ENCODE peak calls at places on chromosomes 6 and 20, in eight cellular contexts. Z, V, J, I, B, X, L and H are unnamed samples.

GRCh38 chr6:89707766-89708165 is 69.2 kb upstream of the LYRM2 start:
- DNase-seq in L (no peak), V (no peak), I (no peak), X (no peak), B (no peak), J (no peak), Z (no peak), H (no peak)

GRCh38 chr6:27825025-27825823 is 87.0 kb downstream of the OR2B2 start:
- DNase-seq in Z (no peak), L (no peak), X (peak; percentile 68), I (no peak), B (no peak), J (no peak), V (no peak), H (no peak)

GRCh38 chr20:6635034-6635736 is 132.3 kb upstream of the BMP2 start:
- DNase-seq in V (no peak), X (no peak), I (no peak), L (no peak), J (no peak), B (no peak), Z (no peak), H (no peak)

GRCh38 chr6:64504509-64504908 is 868.9 kb downstream of the PHF3 start:
- DNase-seq in X (no peak), Z (peak; percentile 4), B (no peak), I (no peak), V (no peak), J (no peak), L (no peak), H (no peak)

GRCh38 chr20:53089866-53090265 is 117.7 kb downstream of the TSHZ2 start:
- DNase-seq in Z (no peak), X (no peak), B (no peak), J (no peak), V (no peak), I (no peak), L (no peak), H (no peak)

GRCh38 chr6:139695361-139695760 is 320.9 kb upstream of the CITED2 start:
- DNase-seq in Z (no peak), I (no peak), X (no peak), V (no peak), L (no peak), J (no peak), B (no peak), H (no peak)

GRCh38 chr6:47083586-47084047 is 41.5 kb upstream of the ADGRF1 start:
- DNase-seq in B (no peak), Z (peak; percentile 36), V (peak; percentile 82), I (peak; percentile 27), J (no peak), X (no peak), L (no peak), H (no peak)

GRCh38 chr6:21953831-21954801 is 342.7 kb downstream of the PRL start:
- DNase-seq in I (peak; percentile 5), B (no peak), Z (peak; percentile 93), X (no peak), L (peak; percentile 31), V (peak; percentile 6), J (no peak), H (peak; percentile 46)

GRCh38 chr20:57167971-57168693 is 98.3 kb downstream of the BMP7 start:
- DNase-seq in J (no peak), V (no peak), I (peak; percentile 29), B (no peak), X (no peak), L (no peak), Z (no peak), H (no peak)

GRCh38 chr6:125906158-125906998 is 50.2 kb upstream of the HINT3 start:
- DNase-seq in B (no peak), J (no peak), V (peak; percentile 45), L (peak; percentile 70), I (no peak), Z (peak; percentile 27), X (peak; percentile 19), H (peak; percentile 48)

GRCh38 chr6:45454008-45454911 is 76.5 kb upstream of the SUPT3H start:
- DNase-seq in Z (peak; percentile 78), I (no peak), L (peak; percentile 47), J (no peak), X (no peak), V (no peak), B (no peak), H (no peak)

GRCh38 chr6:78917788-78918187 is 50.4 kb downstream of the IRAK1BP1 start:
- DNase-seq in J (no peak), B (no peak), L (no peak), X (no peak), I (no peak), V (no peak), Z (no peak), H (no peak)

GRCh38 chr6:38933426-38933825 is 115.2 kb upstream of the GLP1R start:
- DNase-seq in L (peak; percentile 39), Z (peak; percentile 4), V (peak; percentile 11), I (no peak), X (no peak), J (no peak), B (no peak), H (peak; percentile 44)

GRCh38 chr6:154471609-154472362 is 38.7 kb downstream of the CNKSR3 start:
- DNase-seq in J (no peak), B (no peak), V (no peak), L (no peak), I (no peak), Z (no peak), X (no peak), H (no peak)

GRCh38 chr20:9302073-9302425 is 212.3 kb upstream of the LAMP5 start:
- DNase-seq in V (no peak), I (no peak), X (no peak), L (no peak), J (no peak), B (no peak), Z (no peak), H (no peak)

GRCh38 chr20:41142914-41143313 is 5.6 kb downstream of the PLCG1 start:
- DNase-seq in B (no peak), J (peak; percentile 59), X (no peak), V (no peak), I (no peak), Z (no peak), L (peak; percentile 55), H (no peak)

GRCh38 chr6:100268326-100268725 is 196.4 kb downstream of the SIM1 start:
- DNase-seq in X (no peak), J (no peak), B (no peak), Z (no peak), I (no peak), L (no peak), V (no peak), H (no peak)

GRCh38 chr20:57429579-57430202 is 38.5 kb downstream of the RBM38 start:
- DNase-seq in J (no peak), V (peak; percentile 54), Z (peak; percentile 63), B (no peak), X (no peak), I (no peak), L (peak; percentile 88), H (no peak)

GRCh38 chr6:5619249-5619648 is 357.9 kb downstream of the FARS2 start:
- DNase-seq in Z (no peak), V (no peak), B (no peak), X (no peak), I (no peak), L (no peak), J (peak; percentile 51), H (no peak)

GRCh38 chr20:35091808-35092523 is 641 bp downstream of the TRPC4AP start:
- DNase-seq in J (no peak), B (peak; percentile 17), V (no peak), X (no peak), L (peak; percentile 33), I (no peak), Z (peak; percentile 16), H (no peak)

GRCh38 chr6:41781302-41781711 is 725 bp downstream of the PRICKLE4 start:
- DNase-seq in X (no peak), Z (no peak), V (no peak), L (no peak), B (no peak), J (no peak), I (no peak), H (no peak)